ENCODE peak calls at places on chromosomes 16 and 17, in nine cellular contexts. F is adrenal gland; L is body of pancreas; T is psoas muscle; O is HCT116; R is CD8-positive, alpha-beta T cell; A is GM23338; D is lower lobe of right lung; V is ascending aorta. J is an unnamed sample. For H3K4me1, the result is how much of the 10 kb centered on the place peaks cover.

GRCh38 chr17:63171428-63172205 is 205.6 kb downstream of the TANC2 start:
- DNase-seq in F (no peak), L (no peak), T (no peak), O (no peak), R (no peak), A (no peak), D (no peak), V (no peak), J (no peak)

GRCh38 chr16:65663774-65664173 is 541.9 kb upstream of the CDH11 start:
- DNase-seq in F (no peak), L (no peak), T (no peak), O (no peak), R (no peak), A (no peak), D (no peak), V (no peak), J (no peak)

GRCh38 chr17:82671071-82671470 is 22.8 kb upstream of the WDR45B start:
- DNase-seq in F (no peak), L (no peak), T (no peak), O (no peak), R (no peak), A (no peak), D (no peak), V (no peak), J (no peak)

GRCh38 chr16:51237861-51238378 is 86.8 kb upstream of the SALL1 start:
- DNase-seq in F (no peak), L (no peak), T (no peak), O (no peak), R (no peak), A (no peak), D (no peak), V (no peak), J (no peak)

GRCh38 chr16:69861276-69862030 is 89.7 kb upstream of the CLEC18A start:
- DNase-seq in F (peak), L (peak), T (peak), O (no peak), R (no peak), A (no peak), D (no peak), V (peak), J (no peak)

GRCh38 chr16:1432388-1433262 is 1.7 kb downstream of the PERCC1 start:
- DNase-seq in F (no peak), L (no peak), T (no peak), O (no peak), R (no peak), A (peak), D (no peak), V (no peak), J (no peak)

GRCh38 chr17:38583833-38584349 is 21.9 kb downstream of the SRCIN1 start:
- DNase-seq in F (no peak), L (no peak), T (no peak), O (no peak), R (no peak), A (no peak), D (no peak), V (no peak), J (no peak)

GRCh38 chr16:66662445-66663194 is 33.9 kb downstream of the CMTM4 start:
- DNase-seq in F (no peak), L (no peak), T (no peak), O (peak), R (no peak), A (peak), D (no peak), V (no peak), J (no peak)

GRCh38 chr16:79296491-79296890 is 304.0 kb downstream of the MAF start:
- DNase-seq in F (no peak), L (no peak), T (no peak), O (no peak), R (no peak), A (no peak), D (no peak), V (no peak), J (no peak)

GRCh38 chr16:88784074-88784855 is 755 bp downstream of the PIEZO1 start:
- DNase-seq in F (peak), L (peak), T (peak), O (no peak), R (no peak), A (peak), D (peak), V (peak), J (peak)

GRCh38 chr17:81976332-81977210 is 858 bp upstream of the ASPSCR1 start:
- DNase-seq in F (peak), L (peak), T (peak), O (no peak), R (no peak), A (peak), D (peak), V (no peak), J (peak)

DNA sequence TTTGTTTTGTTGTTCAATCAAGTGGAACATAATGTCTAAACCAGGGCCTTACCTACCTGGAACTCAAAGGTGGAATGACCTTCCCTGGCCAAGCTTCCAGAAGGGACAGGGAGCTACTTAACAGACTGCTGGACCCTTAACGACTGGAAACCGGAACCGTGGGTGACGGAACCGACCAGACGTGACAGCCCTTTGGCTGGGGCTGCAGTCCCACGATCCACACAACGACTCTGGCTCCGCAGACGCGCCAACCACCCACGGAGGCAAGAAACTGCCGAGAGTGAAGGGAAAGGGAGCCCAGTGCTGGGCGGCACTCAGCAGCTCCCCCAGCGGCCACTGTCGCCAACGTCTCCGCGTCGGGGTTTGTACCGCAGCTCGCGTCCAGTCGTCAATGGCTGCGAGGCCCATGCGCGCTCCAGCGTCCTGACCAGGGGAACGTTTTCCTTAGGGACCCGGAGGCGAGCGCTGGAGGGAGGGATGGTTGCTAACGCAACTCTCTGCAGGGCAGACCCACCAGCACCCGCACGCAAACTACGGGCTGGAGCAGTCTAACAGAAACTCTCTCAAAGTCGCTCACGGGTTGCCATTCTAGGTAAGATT is 5.5 kb upstream of the KIF22 start:
- DNase-seq in F (peak), L (peak), T (peak), O (no peak), R (peak), A (peak), D (peak), V (peak), J (peak)
- TF ChIP-seq CTCF in F (peak), L (peak), T (peak), O (peak), R (peak), A (peak), D (peak), V (peak), J (peak)

GRCh38 chr17:76792348-76792747 is 54.4 kb downstream of the MFSD11 start:
- DNase-seq in F (no peak), L (no peak), T (no peak), O (no peak), R (no peak), A (no peak), D (no peak), V (no peak), J (no peak)
- H3K4me1 ChIP-seq in F (under half), L (under half), T (under half), O (half or more), R (under half), A (under half), D (under half), V (under half), J (under half)

GRCh38 chr17:7676533-7676932 is 10.8 kb downstream of the TP53 start:
- DNase-seq in F (no peak), L (no peak), T (no peak), O (no peak), R (no peak), A (peak), D (no peak), V (no peak), J (no peak)
- H3K27ac ChIP-seq in F (no peak), L (no peak), T (no peak), O (no peak), R (no peak), A (peak), D (no peak), V (no peak), J (no peak)

DNA sequence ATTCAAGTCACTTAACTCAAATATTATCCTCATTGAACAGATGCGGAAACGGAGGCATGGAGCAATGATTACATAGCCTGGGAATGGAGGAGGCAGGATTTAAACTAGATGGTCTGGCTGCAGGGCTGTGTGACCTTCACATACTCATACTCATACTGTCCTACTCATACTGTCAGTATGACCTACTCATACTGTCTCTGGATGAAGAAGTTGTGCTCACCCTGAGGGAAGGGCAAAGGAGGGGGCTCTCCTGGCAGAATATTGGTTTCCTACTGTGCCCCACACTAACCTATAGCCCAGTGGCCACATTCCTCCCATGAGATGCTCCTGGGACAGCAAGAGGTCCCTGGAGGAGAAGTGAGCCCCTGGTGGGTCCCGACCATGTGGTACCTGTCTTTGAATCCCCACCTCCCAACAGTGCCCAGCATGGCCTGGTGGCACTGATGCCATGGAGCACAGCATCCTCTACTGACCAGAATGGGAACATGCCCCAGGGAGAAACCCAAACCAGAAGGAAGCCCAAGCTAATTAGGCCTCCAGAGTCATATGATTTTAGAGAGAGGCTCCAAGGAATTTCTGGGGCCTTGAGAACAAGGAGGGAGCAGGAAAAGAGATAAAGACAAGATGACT is 197.3 kb upstream of the SDK2 start:
- DNase-seq in F (no peak), L (no peak), T (no peak), O (no peak), R (no peak), A (peak), D (no peak), V (no peak), J (no peak)
- TF ChIP-seq CTCF in F (peak), L (no peak), T (peak), O (peak), R (peak), A (peak), D (peak), V (no peak), J (peak)

DNA sequence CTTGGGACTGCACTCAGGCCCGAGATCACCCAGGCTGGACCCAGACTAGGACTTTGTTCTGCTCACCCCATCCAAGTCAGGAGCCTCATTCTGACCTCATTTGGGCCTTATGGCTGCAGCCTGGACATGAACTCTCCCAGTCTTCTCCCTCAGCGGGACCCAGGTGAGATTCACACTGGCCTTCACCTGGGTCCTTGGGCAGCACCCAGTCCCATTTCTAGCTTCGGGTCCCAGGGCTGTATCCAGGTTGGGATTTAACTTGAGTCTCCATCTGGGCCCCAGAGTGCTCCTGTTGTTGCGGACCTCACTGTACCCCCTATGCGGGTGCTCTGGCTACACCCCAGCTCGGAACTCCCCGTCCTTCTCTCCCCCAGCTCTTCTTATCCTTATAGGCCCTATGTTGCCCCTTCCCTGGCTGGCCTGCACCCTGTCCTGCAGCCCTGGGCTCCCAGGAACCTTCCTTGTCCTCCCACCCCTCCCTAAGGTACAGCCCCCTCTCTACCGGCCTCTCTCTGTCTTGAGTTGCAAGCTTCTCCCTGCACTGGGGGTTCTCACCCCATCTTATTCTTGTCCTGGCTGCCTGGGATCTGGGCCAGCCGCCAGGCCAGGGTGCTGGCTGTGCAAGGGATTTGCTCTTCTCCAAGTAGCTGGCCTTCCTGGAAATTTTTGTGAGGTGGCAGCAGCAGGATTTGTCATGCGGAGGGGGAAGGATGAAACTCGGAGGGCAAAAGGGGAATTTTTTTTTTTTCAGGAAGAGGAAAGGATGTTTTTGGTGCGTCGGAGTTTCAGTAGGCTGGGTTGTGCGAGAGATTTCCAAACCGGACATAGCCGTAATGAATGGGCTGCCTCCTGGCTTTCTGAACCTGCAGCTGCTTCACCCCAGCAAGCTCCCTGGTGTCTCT is 904 bp downstream of the MAP2K3 start:
- DNase-seq in F (peak), L (peak), T (peak), O (no peak), R (no peak), A (no peak), D (no peak), V (no peak), J (peak)
- H3K4me1 ChIP-seq in F (half or more), L (half or more), T (half or more), O (half or more), R (under half), A (under half), D (under half), V (under half), J (under half)

DNA sequence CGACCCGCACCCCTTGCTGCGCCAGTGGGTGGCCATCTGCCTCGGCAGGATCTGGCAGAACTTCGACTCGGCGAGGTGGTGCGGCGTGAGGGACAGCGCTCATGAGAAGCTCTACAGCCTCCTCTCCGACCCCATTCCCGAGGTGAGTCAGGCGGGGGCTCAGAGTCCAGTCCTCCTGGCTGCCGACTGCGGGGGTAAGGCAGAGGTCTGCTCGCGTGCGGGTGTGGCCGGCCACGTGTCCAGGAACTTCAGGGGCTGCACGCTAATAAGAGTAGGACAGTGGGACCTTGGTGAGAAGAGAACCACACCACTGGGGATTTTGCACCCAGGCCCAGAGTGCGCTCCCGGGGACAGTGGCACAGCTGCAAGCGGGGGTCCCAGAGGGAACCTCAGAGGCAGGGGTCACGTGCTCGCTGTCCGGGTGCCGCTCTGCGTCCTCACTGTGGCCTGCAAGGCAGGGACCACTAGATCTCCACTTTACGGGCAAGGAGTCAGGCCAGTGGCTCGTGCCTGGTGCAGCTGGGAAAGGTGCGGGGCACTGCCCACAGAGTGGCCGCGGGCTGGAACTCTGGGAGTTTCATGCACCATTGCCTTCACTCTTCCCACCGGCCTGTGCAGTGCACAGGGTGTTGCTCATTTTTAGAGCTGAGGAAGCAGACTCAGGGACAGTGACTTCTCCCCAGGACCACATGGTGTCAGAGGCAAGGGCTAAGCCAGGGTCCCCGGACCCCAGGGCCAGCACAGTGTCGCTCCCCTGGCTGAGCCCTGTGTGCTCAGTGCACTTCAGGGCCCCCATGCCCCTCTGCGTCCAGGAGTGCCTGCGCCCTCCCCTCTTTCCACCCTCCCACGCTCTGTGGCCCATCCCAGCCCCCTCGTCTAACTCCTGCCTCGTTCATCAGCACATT is 107.6 kb upstream of the CHMP6 start:
- DNase-seq in F (no peak), L (no peak), T (no peak), O (no peak), R (no peak), A (no peak), D (peak), V (no peak), J (no peak)
- H3K27ac ChIP-seq in F (no peak), L (no peak), T (no peak), O (no peak), R (no peak), A (no peak), D (no peak), V (no peak), J (no peak)

GRCh38 chr17:42028791-42029127 is 8.9 kb downstream of the NKIRAS2 start:
- DNase-seq in F (no peak), L (no peak), T (no peak), O (no peak), R (no peak), A (no peak), D (no peak), V (no peak), J (no peak)
- TF ChIP-seq CTCF in F (no peak), L (no peak), T (no peak), O (no peak), R (no peak), A (no peak), D (no peak), V (no peak), J (no peak)

GRCh38 chr17:78240839-78241238 is 9.4 kb downstream of the TMEM235 start:
- DNase-seq in F (no peak), L (no peak), T (no peak), O (no peak), R (no peak), A (no peak), D (no peak), V (no peak), J (no peak)

GRCh38 chr17:78241277-78242023 is 10.0 kb downstream of the TMEM235 start:
- DNase-seq in F (no peak), L (no peak), T (no peak), O (peak), R (no peak), A (peak), D (no peak), V (no peak), J (no peak)

GRCh38 chr17:78240012-78240655 is 8.7 kb downstream of the TMEM235 start:
- DNase-seq in F (no peak), L (no peak), T (no peak), O (no peak), R (no peak), A (no peak), D (no peak), V (no peak), J (no peak)

GRCh38 chr17:78238823-78239488 is 7.5 kb downstream of the TMEM235 start:
- DNase-seq in F (no peak), L (no peak), T (no peak), O (no peak), R (no peak), A (no peak), D (no peak), V (no peak), J (no peak)

DNA sequence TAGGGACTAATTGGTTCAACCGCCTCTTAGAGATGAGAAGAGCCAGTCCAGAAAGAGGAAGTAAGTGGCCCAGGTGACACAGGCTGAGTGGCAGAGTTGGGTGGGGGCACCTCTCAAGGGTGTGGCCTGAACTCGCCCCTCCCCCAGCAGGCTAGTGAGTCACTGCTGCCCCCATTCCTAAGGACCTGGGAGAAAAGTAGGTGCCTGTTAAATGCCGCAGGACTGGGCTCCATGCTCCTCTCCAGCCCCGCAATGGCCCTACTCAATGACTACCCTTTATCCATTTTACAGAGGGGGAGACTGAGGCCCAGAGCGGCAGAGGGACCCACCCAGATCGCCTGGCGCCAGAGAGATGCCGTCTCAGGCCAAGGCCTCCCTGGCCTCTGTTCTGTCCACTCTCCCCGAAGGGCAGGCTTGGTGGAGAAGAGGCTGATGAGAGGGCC is 8.1 kb downstream of the TMEM235 start:
- DNase-seq in F (no peak), L (no peak), T (no peak), O (no peak), R (no peak), A (no peak), D (no peak), V (no peak), J (no peak)
- H3K4me1 ChIP-seq in F (under half), L (under half), T (under half), O (under half), R (under half), A (under half), D (under half), V (under half), J (under half)

DNA sequence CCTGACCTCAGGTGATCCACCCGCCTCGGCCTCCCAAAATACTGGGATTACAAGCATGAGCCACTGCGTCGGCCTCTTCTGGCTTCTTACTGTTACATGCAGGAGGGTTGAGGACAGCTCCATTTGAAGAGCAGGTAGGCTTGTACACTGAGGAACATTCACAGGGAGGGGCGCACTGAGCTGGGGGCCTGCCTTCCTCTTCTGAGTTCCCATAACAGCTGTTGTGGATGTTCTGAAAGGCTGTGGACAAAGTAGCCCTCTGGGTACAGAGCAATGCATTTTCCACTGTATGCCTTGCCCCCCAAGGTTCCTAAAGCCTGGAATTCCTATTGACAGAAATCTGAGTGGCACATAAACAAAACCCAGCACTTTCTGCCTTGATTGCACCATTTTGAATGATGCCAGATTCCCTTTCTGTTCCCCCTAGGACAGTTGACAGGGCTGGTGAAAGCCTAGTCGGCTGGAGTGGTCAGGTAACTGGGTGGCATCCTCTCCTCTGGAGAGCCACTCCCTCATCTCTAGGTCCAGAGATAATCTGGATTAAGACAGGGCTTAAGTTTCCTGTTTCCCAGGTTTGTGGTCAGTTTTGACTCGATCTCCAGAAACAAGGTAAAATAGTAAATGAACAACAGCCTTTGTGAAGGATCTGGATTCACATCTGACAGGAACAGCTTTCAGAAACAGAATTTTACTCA is 1.4 kb upstream of the CDK5R1 start:
- DNase-seq in F (no peak), L (no peak), T (no peak), O (no peak), R (no peak), A (no peak), D (peak), V (no peak), J (peak)
- H3K27ac ChIP-seq in F (peak), L (peak), T (peak), O (no peak), R (no peak), A (peak), D (no peak), V (peak), J (peak)